ENCODE peak calls at places on chromosomes 3 and 15, in ten cellular contexts. Q is CD4-positive, alpha-beta memory T cell; K is upper lobe of right lung; M is neuronal stem cell; F is fibroblast of lung; G is SJSA1; H is ovary; I is GM23338; L is IMR-90; N is AG04450. C is an unnamed sample.

GRCh38 chr3:64083588-64083974 is 60.3 kb upstream of the PSMD6 start:
- DNase-seq in Q (no peak), K (no peak), M (no peak), F (no peak), G (no peak), H (no peak), I (peak), L (no peak), N (no peak), C (no peak)

GRCh38 chr3:107188262-107188661 is 189.0 kb upstream of the CCDC54 start:
- DNase-seq in Q (no peak), K (no peak), M (no peak), F (no peak), G (no peak), H (no peak), I (no peak), L (no peak), N (no peak), C (no peak)

GRCh38 chr15:88748081-88748480 is 55.2 kb upstream of the ACAN start:
- DNase-seq in Q (no peak), K (no peak), M (no peak), F (no peak), G (no peak), H (no peak), I (no peak), L (no peak), N (no peak), C (no peak)

GRCh38 chr15:63277893-63278505 is 594 bp downstream of the APH1B start:
- DNase-seq in Q (no peak), K (no peak), M (no peak), F (no peak), G (no peak), H (peak), I (peak), L (no peak), N (no peak), C (no peak)

GRCh38 chr3:150680562-150680961 is 23.2 kb downstream of the ERICH6 start:
- DNase-seq in Q (no peak), K (no peak), M (no peak), F (no peak), G (no peak), H (no peak), I (no peak), L (no peak), N (no peak), C (no peak)

GRCh38 chr3:73423133-73423532 is 201.6 kb downstream of the PDZRN3 start:
- DNase-seq in Q (no peak), K (no peak), M (no peak), F (no peak), G (no peak), H (no peak), I (no peak), L (no peak), N (no peak), C (no peak)

GRCh38 chr15:100740105-100740504 is 137.7 kb downstream of the ASB7 start:
- DNase-seq in Q (no peak), K (no peak), M (no peak), F (peak), G (no peak), H (no peak), I (no peak), L (peak), N (peak), C (no peak)

GRCh38 chr3:75101329-75102147 is 487.1 kb upstream of the CNTN3 start:
- DNase-seq in Q (no peak), K (peak), M (peak), F (no peak), G (no peak), H (no peak), I (peak), L (no peak), N (no peak), C (no peak)

GRCh38 chr3:116440196-116440595 is 5.1 kb downstream of the LSAMP start:
- DNase-seq in Q (no peak), K (no peak), M (no peak), F (peak), G (no peak), H (no peak), I (no peak), L (peak), N (peak), C (no peak)

GRCh38 chr3:43009547-43009946 is 30.4 kb downstream of the GASK1A start:
- DNase-seq in Q (no peak), K (no peak), M (no peak), F (no peak), G (no peak), H (no peak), I (no peak), L (no peak), N (no peak), C (no peak)

GRCh38 chr3:32434206-32434605 is 42.6 kb downstream of the CMTM7 start:
- DNase-seq in Q (no peak), K (no peak), M (no peak), F (no peak), G (no peak), H (no peak), I (no peak), L (no peak), N (no peak), C (no peak)

GRCh38 chr3:182525975-182526374 is 267.3 kb upstream of the ATP11B start:
- DNase-seq in Q (no peak), K (no peak), M (no peak), F (no peak), G (no peak), H (no peak), I (no peak), L (no peak), N (no peak), C (peak)

GRCh38 chr3:8840556-8840955 is 71.1 kb upstream of the OXTR start:
- DNase-seq in Q (no peak), K (no peak), M (no peak), F (peak), G (no peak), H (no peak), I (no peak), L (peak), N (peak), C (no peak)

GRCh38 chr3:46865034-46865507 is 1.8 kb upstream of the MYL3 start:
- DNase-seq in Q (no peak), K (peak), M (no peak), F (peak), G (no peak), H (peak), I (no peak), L (no peak), N (no peak), C (no peak)

GRCh38 chr3:39812537-39812936 is 3.1 kb downstream of the MYRIP start:
- DNase-seq in Q (no peak), K (no peak), M (no peak), F (no peak), G (no peak), H (no peak), I (peak), L (no peak), N (no peak), C (peak)

GRCh38 chr15:80587007-80587406 is 108.1 kb upstream of the ABHD17C start:
- DNase-seq in Q (no peak), K (no peak), M (no peak), F (no peak), G (no peak), H (no peak), I (peak), L (no peak), N (no peak), C (no peak)

GRCh38 chr3:12995389-12996180 is 77.6 kb downstream of the IQSEC1 start:
- DNase-seq in Q (no peak), K (no peak), M (no peak), F (no peak), G (no peak), H (no peak), I (no peak), L (no peak), N (no peak), C (no peak)

GRCh38 chr3:47425959-47426358 is 45.1 kb downstream of the PTPN23 start:
- DNase-seq in Q (no peak), K (no peak), M (no peak), F (no peak), G (no peak), H (no peak), I (no peak), L (no peak), N (no peak), C (no peak)

GRCh38 chr3:124700880-124701684 is 29.2 kb upstream of the UMPS start:
- DNase-seq in Q (no peak), K (no peak), M (no peak), F (peak), G (peak), H (no peak), I (peak), L (peak), N (peak), C (no peak)

GRCh38 chr3:105904251-105904650 is 35.4 kb upstream of the CBLB start:
- DNase-seq in Q (no peak), K (no peak), M (no peak), F (no peak), G (no peak), H (no peak), I (no peak), L (peak), N (no peak), C (no peak)

GRCh38 chr3:109195812-109196211 is 59.3 kb downstream of the C3orf85 start:
- DNase-seq in Q (no peak), K (no peak), M (no peak), F (peak), G (no peak), H (no peak), I (no peak), L (no peak), N (no peak), C (no peak)

GRCh38 chr3:184360834-184361531 is 422 bp downstream of the CLCN2 start:
- DNase-seq in Q (no peak), K (no peak), M (no peak), F (no peak), G (peak), H (no peak), I (no peak), L (no peak), N (no peak), C (peak)

GRCh38 chr15:89329329-89330084 is 5.1 kb downstream of the POLG start:
- DNase-seq in Q (peak), K (no peak), M (no peak), F (no peak), G (no peak), H (no peak), I (no peak), L (no peak), N (no peak), C (no peak)

GRCh38 chr15:34621675-34622074 is 38.2 kb upstream of the GOLGA8B start:
- DNase-seq in Q (no peak), K (no peak), M (no peak), F (peak), G (peak), H (no peak), I (no peak), L (peak), N (no peak), C (no peak)

GRCh38 chr3:141486735-141487418 is at the start of gene RASA2:
- DNase-seq in Q (peak), K (peak), M (peak), F (peak), G (peak), H (peak), I (peak), L (peak), N (no peak), C (peak)

GRCh38 chr3:158127250-158128219 is 17.6 kb downstream of the RSRC1 start:
- DNase-seq in Q (no peak), K (no peak), M (no peak), F (peak), G (no peak), H (no peak), I (no peak), L (peak), N (no peak), C (no peak)

GRCh38 chr3:13135811-13136321 is 62.6 kb upstream of the IQSEC1 start:
- DNase-seq in Q (no peak), K (peak), M (no peak), F (no peak), G (no peak), H (no peak), I (no peak), L (no peak), N (no peak), C (no peak)

GRCh38 chr3:55477306-55478010 is 9.6 kb downstream of the WNT5A start:
- DNase-seq in Q (no peak), K (no peak), M (no peak), F (no peak), G (no peak), H (no peak), I (no peak), L (no peak), N (no peak), C (no peak)

GRCh38 chr3:126029241-126029640 is 54.7 kb downstream of the SLC41A3 start:
- DNase-seq in Q (no peak), K (no peak), M (no peak), F (no peak), G (no peak), H (no peak), I (no peak), L (no peak), N (no peak), C (no peak)

GRCh38 chr15:56051700-56052099 is 58.3 kb upstream of the NEDD4 start:
- DNase-seq in Q (no peak), K (no peak), M (no peak), F (no peak), G (no peak), H (no peak), I (no peak), L (no peak), N (no peak), C (no peak)

GRCh38 chr3:69115731-69116130 is 6.7 kb downstream of the LMOD3 start:
- DNase-seq in Q (no peak), K (no peak), M (no peak), F (peak), G (peak), H (no peak), I (no peak), L (peak), N (peak), C (no peak)
- H3K4me3 ChIP-seq in Q (no peak), K (no peak), M (no peak), F (no peak), G (no peak), H (no peak), I (no peak), L (no peak), N (no peak), C (no peak)

DNA sequence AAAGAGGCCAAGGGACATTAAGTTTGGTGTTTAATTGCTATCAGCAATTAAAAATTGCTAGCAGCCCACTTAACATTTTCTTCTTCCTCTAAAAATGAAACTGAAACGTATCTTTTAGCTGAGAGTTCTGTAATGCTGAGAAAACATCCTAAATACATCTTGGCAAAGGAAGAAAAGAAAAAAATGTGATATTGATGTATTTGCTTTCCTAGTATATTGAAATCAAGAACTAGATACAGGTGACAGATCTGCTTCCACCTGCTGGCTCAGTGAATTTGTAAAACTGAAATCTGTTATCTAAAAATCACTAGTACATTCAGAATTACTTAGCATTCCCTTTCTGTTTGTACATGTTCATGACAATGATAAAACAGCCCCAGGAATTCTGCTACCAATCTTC is 283.2 kb downstream of the ZBTB20 start:
- DNase-seq in Q (no peak), K (no peak), M (no peak), F (peak), G (no peak), H (no peak), I (no peak), L (no peak), N (no peak), C (no peak)
- H3K27ac ChIP-seq in Q (no peak), K (peak), M (no peak), F (no peak), G (no peak), H (no peak), I (no peak), L (no peak), N (no peak), C (no peak)

DNA sequence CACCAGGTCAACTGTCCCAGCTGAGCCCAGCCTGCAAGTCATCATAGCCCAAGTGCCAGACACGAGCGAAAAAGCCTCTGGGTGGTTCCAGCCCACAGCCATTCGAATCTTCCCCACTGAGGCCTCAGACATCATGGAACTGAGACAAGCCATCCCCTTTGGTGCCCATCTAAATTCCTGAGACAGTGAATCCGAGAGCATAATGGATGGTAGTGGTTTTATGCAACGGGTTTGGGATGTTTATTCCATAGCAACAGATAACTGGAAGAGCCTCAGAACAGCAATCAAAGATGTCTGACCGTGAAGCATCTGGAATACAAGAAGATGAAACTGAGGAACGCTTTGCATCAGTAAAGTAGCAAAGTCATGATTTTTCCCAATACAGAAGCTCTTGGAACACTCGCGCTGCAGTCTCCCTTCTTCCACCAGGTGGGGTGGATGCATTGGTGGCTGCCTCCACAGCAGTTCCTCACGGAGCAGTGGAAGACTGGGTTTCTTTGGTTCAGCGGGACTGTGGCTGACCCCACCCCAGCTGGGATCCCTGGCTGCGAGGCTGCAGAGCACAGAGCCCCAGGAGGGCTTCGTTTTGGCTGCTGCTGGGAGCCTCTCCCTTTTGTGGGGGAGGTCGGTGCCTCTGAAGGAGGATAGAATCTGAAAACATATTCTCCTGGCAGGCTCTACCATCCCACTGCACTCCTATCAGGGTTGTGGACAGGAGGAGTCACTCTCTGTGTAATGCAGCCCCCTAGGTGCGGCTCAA is 26.4 kb upstream of the PDE8A start:
- DNase-seq in Q (peak), K (peak), M (peak), F (peak), G (peak), H (peak), I (peak), L (peak), N (peak), C (peak)
- H3K4me3 ChIP-seq in Q (no peak), K (peak), M (no peak), F (peak), G (no peak), H (peak), I (peak), L (no peak), N (peak), C (no peak)

GRCh38 chr3:49667701-49668413 is 6.3 kb upstream of the APEH start:
- DNase-seq in Q (no peak), K (no peak), M (no peak), F (no peak), G (no peak), H (no peak), I (no peak), L (no peak), N (no peak), C (no peak)

GRCh38 chr3:49665822-49666519 is 8.2 kb upstream of the APEH start:
- DNase-seq in Q (no peak), K (no peak), M (no peak), F (no peak), G (no peak), H (no peak), I (no peak), L (no peak), N (no peak), C (no peak)

GRCh38 chr3:49668414-49668797 is 5.7 kb upstream of the APEH start:
- DNase-seq in Q (no peak), K (no peak), M (no peak), F (no peak), G (peak), H (no peak), I (peak), L (no peak), N (no peak), C (peak)

GRCh38 chr3:49668861-49669260 is 5.3 kb upstream of the APEH start:
- DNase-seq in Q (no peak), K (no peak), M (no peak), F (no peak), G (no peak), H (no peak), I (no peak), L (peak), N (no peak), C (no peak)

GRCh38 chr3:49666592-49666991 is 7.6 kb upstream of the APEH start:
- DNase-seq in Q (no peak), K (no peak), M (no peak), F (no peak), G (no peak), H (no peak), I (peak), L (no peak), N (no peak), C (no peak)
- H3K27ac ChIP-seq in Q (no peak), K (no peak), M (no peak), F (no peak), G (no peak), H (no peak), I (no peak), L (no peak), N (no peak), C (no peak)

GRCh38 chr3:52983336-52983807 is 62.5 kb downstream of the SFMBT1 start:
- DNase-seq in Q (peak), K (no peak), M (no peak), F (no peak), G (no peak), H (no peak), I (no peak), L (no peak), N (no peak), C (peak)
- H3K4me3 ChIP-seq in Q (no peak), K (no peak), M (no peak), F (no peak), G (no peak), H (no peak), I (no peak), L (no peak), N (no peak), C (no peak)

GRCh38 chr15:68800875-68801274 is 19.8 kb downstream of the ANP32A start:
- DNase-seq in Q (no peak), K (no peak), M (no peak), F (no peak), G (no peak), H (no peak), I (no peak), L (no peak), N (no peak), C (no peak)
- H3K27ac ChIP-seq in Q (no peak), K (no peak), M (no peak), F (no peak), G (no peak), H (no peak), I (no peak), L (no peak), N (no peak), C (no peak)

DNA sequence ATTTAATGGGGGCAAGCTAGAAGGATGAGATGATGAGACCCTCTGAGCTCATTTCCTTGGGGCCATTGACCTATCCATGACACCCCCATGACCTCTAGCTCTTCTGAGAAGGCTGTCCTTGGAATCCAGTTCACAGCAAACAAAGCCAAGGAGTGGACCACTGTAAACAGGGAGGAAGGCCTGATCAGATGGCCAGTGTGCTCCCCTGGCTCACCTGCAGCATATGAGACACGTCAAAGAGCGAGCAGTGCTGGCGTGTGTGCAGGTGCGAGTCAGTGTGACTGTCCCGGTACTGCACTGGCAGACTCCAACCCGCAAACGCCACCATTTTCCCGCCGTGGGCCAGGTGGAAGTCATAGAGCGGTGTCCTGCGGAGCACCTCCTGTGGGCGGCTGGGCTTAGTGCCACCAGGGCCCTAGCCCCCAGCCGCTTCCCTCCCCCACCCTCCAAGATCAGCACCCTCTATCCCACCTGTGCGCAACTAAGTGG is 339 bp downstream of the AMT start:
- DNase-seq in Q (no peak), K (no peak), M (no peak), F (no peak), G (no peak), H (no peak), I (no peak), L (no peak), N (no peak), C (no peak)
- H3K4me3 ChIP-seq in Q (no peak), K (peak), M (peak), F (no peak), G (no peak), H (peak), I (peak), L (no peak), N (no peak), C (no peak)

DNA sequence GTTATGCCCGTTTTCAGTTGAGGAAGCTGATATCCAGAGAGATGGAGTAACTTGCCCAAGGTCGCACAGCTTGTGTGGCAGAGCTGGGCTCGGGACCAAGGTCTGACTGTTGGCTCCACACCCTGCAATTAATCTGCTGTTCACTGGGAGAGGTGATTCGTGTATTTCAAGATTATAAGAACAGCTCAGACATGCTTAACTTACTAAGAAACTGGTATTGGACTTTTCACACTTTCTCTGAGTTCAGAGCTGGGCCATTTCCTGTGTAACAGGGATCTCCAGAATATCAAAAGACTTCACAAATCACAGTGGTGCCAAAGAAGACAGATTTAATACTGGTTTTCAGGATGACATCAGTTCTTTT is 156.8 kb upstream of the UBE2E1 start:
- DNase-seq in Q (no peak), K (no peak), M (no peak), F (no peak), G (no peak), H (no peak), I (no peak), L (peak), N (no peak), C (no peak)
- H3K27ac ChIP-seq in Q (no peak), K (no peak), M (no peak), F (no peak), G (no peak), H (no peak), I (no peak), L (no peak), N (no peak), C (no peak)

GRCh38 chr3:60355825-60356224 is 895.4 kb downstream of the FHIT start:
- DNase-seq in Q (no peak), K (no peak), M (no peak), F (no peak), G (no peak), H (no peak), I (no peak), L (no peak), N (no peak), C (no peak)
- H3K4me3 ChIP-seq in Q (no peak), K (no peak), M (no peak), F (no peak), G (no peak), H (no peak), I (no peak), L (no peak), N (no peak), C (no peak)

C was measured in Karpas-422.